ENCODE peak calls at places on chromosomes 4 and X, in ten cellular contexts. A is lower leg skin; X is neural crest cell; W is cardiac fibroblast; Q is esophagus squamous epithelium; K is upper lobe of right lung; U is fibroblast of villous mesenchyme; H is endodermal cell; L is CD8-positive, alpha-beta T cell; F is thyroid gland. T is an unnamed sample.

GRCh38 chr4:11182031-11182430 is 246.7 kb downstream of the HS3ST1 start:
- DNase-seq in A (no peak), X (no peak), W (no peak), Q (no peak), K (no peak), U (no peak), H (no peak), L (no peak), F (no peak), T (no peak)

GRCh38 chr4:178894126-178894525 is 1451.9 kb upstream of the AGA start:
- DNase-seq in A (no peak), X (no peak), W (no peak), Q (no peak), K (no peak), U (no peak), H (no peak), L (no peak), F (peak), T (no peak)

GRCh38 chrX:119659522-119659921 is 33.4 kb downstream of the SEPTIN6 start:
- DNase-seq in A (no peak), X (no peak), W (no peak), Q (no peak), K (no peak), U (no peak), H (no peak), L (no peak), F (no peak), T (no peak)

GRCh38 chr4:183658362-183659028 is 490 bp downstream of the RWDD4 start:
- DNase-seq in A (no peak), X (peak), W (peak), Q (no peak), K (peak), U (peak), H (peak), L (peak), F (peak), T (no peak)

GRCh38 chr4:6011686-6012085 is 6.5 kb downstream of the C4orf50 start:
- DNase-seq in A (no peak), X (no peak), W (no peak), Q (no peak), K (peak), U (no peak), H (peak), L (no peak), F (peak), T (no peak)

GRCh38 chrX:153226344-153227190 is 47.5 kb downstream of the MAGEA1 start:
- DNase-seq in A (no peak), X (peak), W (peak), Q (no peak), K (peak), U (peak), H (peak), L (no peak), F (peak), T (peak)

GRCh38 chr4:118740869-118741268 is 55.7 kb downstream of the METTL14 start:
- DNase-seq in A (no peak), X (no peak), W (peak), Q (no peak), K (no peak), U (no peak), H (no peak), L (no peak), F (no peak), T (no peak)

GRCh38 chr4:2742081-2742822 is 13.9 kb downstream of the TNIP2 start:
- DNase-seq in A (no peak), X (no peak), W (no peak), Q (no peak), K (peak), U (no peak), H (no peak), L (no peak), F (no peak), T (no peak)

GRCh38 chrX:112799425-112799824 is 41.2 kb downstream of the AMOT start:
- DNase-seq in A (no peak), X (no peak), W (no peak), Q (no peak), K (no peak), U (no peak), H (no peak), L (no peak), F (no peak), T (no peak)

GRCh38 chr4:108360857-108361820 is 192.4 kb upstream of the LEF1 start:
- DNase-seq in A (no peak), X (no peak), W (peak), Q (no peak), K (no peak), U (peak), H (peak), L (no peak), F (peak), T (no peak)

GRCh38 chrX:86192827-86193226 is 44.6 kb downstream of the DACH2 start:
- DNase-seq in A (no peak), X (no peak), W (no peak), Q (no peak), K (no peak), U (no peak), H (no peak), L (no peak), F (no peak), T (no peak)
- TF ChIP-seq CTCF in A (no peak), X (no peak), W (no peak), Q (no peak), K (no peak), U (no peak), H (no peak), L (no peak), F (no peak), T (no peak)

GRCh38 chr4:20428410-20429160 is 176.9 kb downstream of the SLIT2 start:
- DNase-seq in A (no peak), X (no peak), W (peak), Q (no peak), K (no peak), U (no peak), H (no peak), L (no peak), F (no peak), T (no peak)
- TF ChIP-seq CTCF in A (no peak), X (peak), W (peak), Q (no peak), K (peak), U (peak), H (peak), L (no peak), F (peak), T (no peak)

GRCh38 chr4:126756050-126756809 is 876.5 kb upstream of the INTU start:
- DNase-seq in A (no peak), X (no peak), W (no peak), Q (no peak), K (no peak), U (no peak), H (no peak), L (no peak), F (no peak), T (no peak)
- TF ChIP-seq CTCF in A (no peak), X (no peak), W (no peak), Q (no peak), K (no peak), U (no peak), H (no peak), L (no peak), F (no peak), T (no peak)

GRCh38 chrX:16665089-16665488 is 15.1 kb downstream of the S100G start:
- DNase-seq in A (no peak), X (no peak), W (peak), Q (no peak), K (no peak), U (peak), H (no peak), L (no peak), F (no peak), T (no peak)

GRCh38 chrX:16666541-16666940 is 16.6 kb downstream of the S100G start:
- DNase-seq in A (no peak), X (no peak), W (no peak), Q (no peak), K (no peak), U (peak), H (peak), L (no peak), F (no peak), T (no peak)

GRCh38 chrX:16671005-16671404 is 21.0 kb downstream of the S100G start:
- DNase-seq in A (no peak), X (no peak), W (peak), Q (no peak), K (no peak), U (peak), H (peak), L (peak), F (no peak), T (no peak)
- TF ChIP-seq CTCF in A (no peak), X (peak), W (peak), Q (no peak), K (peak), U (peak), H (peak), L (no peak), F (peak), T (no peak)

GRCh38 chr4:116058129-116058528 is 944.7 kb upstream of the NDST4 start:
- DNase-seq in A (no peak), X (no peak), W (no peak), Q (no peak), K (no peak), U (no peak), H (no peak), L (no peak), F (no peak), T (no peak)

DNA sequence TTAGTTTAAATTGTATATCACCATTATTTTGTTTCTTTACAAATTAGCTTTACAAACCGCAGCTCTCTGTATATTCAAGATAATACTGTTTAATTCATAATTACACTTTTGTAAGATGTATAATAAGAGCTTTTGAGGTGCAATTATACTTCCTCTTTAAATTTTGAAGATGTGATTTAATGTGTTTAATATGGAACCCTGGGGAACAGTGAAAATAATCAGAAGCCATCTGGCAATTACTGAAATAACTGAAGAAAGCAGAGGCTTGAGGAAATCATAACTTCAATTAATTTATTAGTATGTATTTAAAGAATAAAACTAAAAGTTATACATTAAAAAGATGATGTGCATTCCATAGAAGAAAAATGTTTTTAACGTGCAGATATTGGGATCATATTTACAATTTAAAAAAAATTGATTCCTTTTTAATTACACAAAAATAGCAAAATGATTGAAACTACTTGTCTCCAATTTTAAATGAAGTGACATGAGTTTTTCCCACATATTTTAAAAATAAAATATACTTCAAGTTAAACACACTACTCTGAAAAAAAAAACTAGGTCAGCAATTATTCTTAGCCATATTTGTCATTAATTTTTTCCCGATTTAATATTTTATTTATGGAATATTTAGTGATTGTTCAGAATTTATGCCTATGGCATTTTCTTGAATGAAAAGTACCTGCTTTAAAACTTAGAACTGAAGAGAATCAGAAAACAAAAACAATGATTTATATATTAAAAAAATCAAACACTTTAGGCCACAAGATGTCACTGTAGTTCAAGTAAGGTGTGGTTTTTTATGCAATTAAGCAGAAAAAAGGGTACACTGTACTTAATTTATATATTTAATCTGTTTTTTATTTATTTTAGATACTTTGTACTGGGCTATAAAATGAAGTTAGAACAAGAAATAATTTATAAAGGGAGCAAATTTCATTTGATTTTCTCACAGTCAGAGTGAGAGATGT is 942.7 kb upstream of the NDST4 start:
- DNase-seq in A (no peak), X (no peak), W (peak), Q (no peak), K (no peak), U (peak), H (no peak), L (no peak), F (no peak), T (no peak)
- TF ChIP-seq CTCF in A (no peak), X (peak), W (peak), Q (no peak), K (peak), U (no peak), H (peak), L (no peak), F (no peak), T (no peak)

DNA sequence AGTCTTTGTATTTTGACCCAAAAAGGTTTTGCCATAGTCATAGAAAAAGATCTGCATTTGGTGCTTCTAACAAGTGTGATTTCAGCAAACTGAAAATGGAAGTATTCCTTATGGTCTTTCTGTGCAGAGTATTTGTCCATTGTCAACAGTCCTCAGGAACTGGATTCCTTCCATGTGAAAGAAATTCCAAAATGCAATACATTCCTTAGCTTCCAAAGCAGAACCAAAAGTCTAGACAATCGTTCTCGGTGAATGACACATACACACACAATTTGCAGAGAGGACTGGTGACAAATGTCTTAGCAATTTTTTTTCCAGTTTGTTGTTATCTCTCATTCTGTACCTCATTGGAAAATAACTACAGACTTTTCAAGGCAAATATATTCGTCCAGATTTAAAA is 562.2 kb upstream of the SLIT2 start:
- DNase-seq in A (no peak), X (no peak), W (peak), Q (no peak), K (no peak), U (peak), H (no peak), L (no peak), F (no peak), T (no peak)
- TF ChIP-seq CTCF in A (no peak), X (no peak), W (no peak), Q (no peak), K (no peak), U (no peak), H (no peak), L (no peak), F (no peak), T (no peak)

T was measured in CD14-positive monocyte.